ENCODE peak calls at places on chromosomes 13 and 19, in seven cellular contexts. K, U, E, A, R, C and W are unnamed samples.

GRCh38 chr19:57302020-57302465 is 18.2 kb upstream of the ZNF543 start:
- DNase-seq in K (no peak), U (peak), E (no peak), A (peak), R (no peak), C (peak), W (peak)

GRCh38 chr13:113493315-113493951 is 2.9 kb upstream of the DCUN1D2 start:
- DNase-seq in K (no peak), U (no peak), E (no peak), A (peak), R (peak), C (peak), W (peak)

GRCh38 chr13:18978447-18978846 is 203.2 kb downstream of the TUBA3C start:
- DNase-seq in K (no peak), U (no peak), E (no peak), A (no peak), R (no peak), C (no peak), W (no peak)

GRCh38 chr19:2552859-2553258 is 76.9 kb downstream of the GADD45B start:
- DNase-seq in K (no peak), U (no peak), E (peak), A (no peak), R (no peak), C (no peak), W (peak)

GRCh38 chr13:24672141-24673132 is 7.8 kb upstream of the ATP12A start:
- DNase-seq in K (no peak), U (no peak), E (no peak), A (peak), R (no peak), C (no peak), W (no peak)

GRCh38 chr19:47284324-47284899 is 9.7 kb downstream of the INAFM1 start:
- DNase-seq in K (no peak), U (no peak), E (no peak), A (peak), R (no peak), C (peak), W (peak)

GRCh38 chr19:15266683-15267082 is 34.4 kb upstream of the EPHX3 start:
- DNase-seq in K (no peak), U (no peak), E (no peak), A (no peak), R (no peak), C (no peak), W (no peak)

GRCh38 chr19:46841458-46842083 is 9.1 kb downstream of the AP2S1 start:
- DNase-seq in K (peak), U (no peak), E (peak), A (peak), R (no peak), C (peak), W (peak)

GRCh38 chr13:35530147-35530546 is 53.7 kb upstream of the MAB21L1 start:
- DNase-seq in K (no peak), U (no peak), E (peak), A (no peak), R (no peak), C (no peak), W (no peak)

GRCh38 chr19:37699057-37699456 is 20.5 kb downstream of the ZNF607 start:
- DNase-seq in K (no peak), U (no peak), E (no peak), A (no peak), R (no peak), C (peak), W (no peak)

GRCh38 chr19:57888107-57888493 is 737 bp downstream of the ZNF814 start:
- DNase-seq in K (no peak), U (no peak), E (no peak), A (no peak), R (no peak), C (no peak), W (no peak)

GRCh38 chr13:112892759-112893569 is 76.0 kb upstream of the MCF2L start:
- DNase-seq in K (no peak), U (no peak), E (no peak), A (no peak), R (peak), C (no peak), W (no peak)

GRCh38 chr19:756232-756631 is 5.3 kb downstream of the MISP start:
- DNase-seq in K (no peak), U (no peak), E (no peak), A (peak), R (no peak), C (peak), W (peak)

GRCh38 chr19:3521104-3521445 is 15.0 kb downstream of the FZR1 start:
- DNase-seq in K (no peak), U (no peak), E (no peak), A (no peak), R (no peak), C (no peak), W (no peak)

GRCh38 chr13:113083402-113084061 is 22.1 kb upstream of the F7 start:
- DNase-seq in K (no peak), U (peak), E (peak), A (peak), R (no peak), C (peak), W (no peak)

GRCh38 chr19:57825501-57825900 is 4.6 kb upstream of the ZNF587B start:
- DNase-seq in K (no peak), U (no peak), E (no peak), A (no peak), R (no peak), C (no peak), W (peak)

GRCh38 chr19:34145741-34146202 is 26.5 kb upstream of the LSM14A start:
- DNase-seq in K (no peak), U (no peak), E (no peak), A (peak), R (no peak), C (peak), W (peak)

GRCh38 chr13:53781941-53782340 is 753.3 kb downstream of the OLFM4 start:
- DNase-seq in K (no peak), U (no peak), E (no peak), A (no peak), R (no peak), C (no peak), W (no peak)

GRCh38 chr13:32419862-32420261 is 8.1 kb downstream of the N4BP2L1 start:
- DNase-seq in K (no peak), U (no peak), E (no peak), A (no peak), R (no peak), C (no peak), W (no peak)

GRCh38 chr13:84896128-84896527 is 903.1 kb downstream of the SLITRK6 start:
- DNase-seq in K (no peak), U (no peak), E (no peak), A (peak), R (peak), C (peak), W (peak)

GRCh38 chr19:49614096-49614857 is 23.3 kb downstream of the PRR12 start:
- DNase-seq in K (no peak), U (no peak), E (no peak), A (peak), R (peak), C (peak), W (peak)

GRCh38 chr19:13089139-13089856 is 13.4 kb downstream of the LYL1 start:
- DNase-seq in K (no peak), U (no peak), E (no peak), A (no peak), R (no peak), C (no peak), W (no peak)

GRCh38 chr19:18322318-18322758 is 538 bp downstream of the LSM4 start:
- DNase-seq in K (peak), U (no peak), E (peak), A (peak), R (no peak), C (peak), W (peak)

GRCh38 chr19:37718357-37718756 is 1.2 kb downstream of the ZNF607 start:
- DNase-seq in K (no peak), U (no peak), E (no peak), A (no peak), R (no peak), C (no peak), W (peak)

GRCh38 chr13:95677564-95678386 is 836 bp downstream of the DNAJC3 start:
- DNase-seq in K (no peak), U (peak), E (no peak), A (peak), R (no peak), C (peak), W (peak)

GRCh38 chr13:109144693-109145437 is 515.5 kb downstream of the MYO16 start:
- DNase-seq in K (no peak), U (no peak), E (no peak), A (peak), R (no peak), C (no peak), W (no peak)

GRCh38 chr19:2072757-2073551 is 21.9 kb upstream of the MKNK2 start:
- DNase-seq in K (no peak), U (no peak), E (no peak), A (no peak), R (no peak), C (no peak), W (no peak)

GRCh38 chr13:113845055-113845454 is 18.8 kb downstream of the GAS6 start:
- DNase-seq in K (peak), U (no peak), E (peak), A (no peak), R (no peak), C (no peak), W (no peak)

GRCh38 chr19:55080915-55081772 is 5.5 kb downstream of the EPS8L1 start:
- DNase-seq in K (peak), U (peak), E (peak), A (peak), R (no peak), C (peak), W (peak)

GRCh38 chr19:8631425-8631819 is 989 bp downstream of the NFILZ start:
- DNase-seq in K (no peak), U (no peak), E (no peak), A (peak), R (no peak), C (peak), W (peak)

GRCh38 chr19:15038304-15038703 is 11.0 kb upstream of the CASP14 start:
- DNase-seq in K (no peak), U (peak), E (no peak), A (peak), R (no peak), C (no peak), W (peak)

GRCh38 chr13:45121421-45121820 is 1.1 kb downstream of the GTF2F2 start:
- DNase-seq in K (no peak), U (no peak), E (no peak), A (peak), R (no peak), C (peak), W (peak)

GRCh38 chr19:30419581-30420180 is 47.5 kb downstream of the ZNF536 start:
- DNase-seq in K (no peak), U (no peak), E (no peak), A (peak), R (no peak), C (no peak), W (no peak)

GRCh38 chr13:98265669-98266551 is 88.8 kb upstream of the RNF113B start:
- DNase-seq in K (no peak), U (no peak), E (no peak), A (peak), R (peak), C (peak), W (no peak)

GRCh38 chr19:29645911-29646310 is 19.4 kb upstream of the PLEKHF1 start:
- DNase-seq in K (no peak), U (no peak), E (peak), A (peak), R (no peak), C (peak), W (peak)

GRCh38 chr19:3692141-3693029 is 7.9 kb downstream of the PIP5K1C start:
- DNase-seq in K (peak), U (no peak), E (no peak), A (no peak), R (no peak), C (no peak), W (no peak)

GRCh38 chr19:12946092-12946845 is 607 bp downstream of the RAD23A start:
- DNase-seq in K (peak), U (peak), E (peak), A (peak), R (no peak), C (peak), W (peak)

GRCh38 chr19:30227071-30227621 is 145.0 kb upstream of the ZNF536 start:
- DNase-seq in K (no peak), U (no peak), E (no peak), A (no peak), R (no peak), C (no peak), W (no peak)

GRCh38 chr19:47037766-47038165 is 10.7 kb downstream of the TMEM160 start:
- DNase-seq in K (no peak), U (no peak), E (no peak), A (no peak), R (no peak), C (no peak), W (no peak)

GRCh38 chr19:6167115-6167514 is 31.6 kb downstream of the ACSBG2 start:
- DNase-seq in K (no peak), U (no peak), E (no peak), A (no peak), R (no peak), C (no peak), W (no peak)

GRCh38 chr19:6161271-6161850 is 25.9 kb downstream of the ACSBG2 start:
- DNase-seq in K (no peak), U (no peak), E (no peak), A (no peak), R (no peak), C (no peak), W (no peak)

GRCh38 chr19:6164906-6165531 is 29.6 kb downstream of the ACSBG2 start:
- DNase-seq in K (no peak), U (no peak), E (no peak), A (no peak), R (no peak), C (no peak), W (peak)
- TF ChIP-seq CTCF in K (no peak), U (no peak), E (no peak), A (no peak), R (no peak), C (no peak), W (no peak)

DNA sequence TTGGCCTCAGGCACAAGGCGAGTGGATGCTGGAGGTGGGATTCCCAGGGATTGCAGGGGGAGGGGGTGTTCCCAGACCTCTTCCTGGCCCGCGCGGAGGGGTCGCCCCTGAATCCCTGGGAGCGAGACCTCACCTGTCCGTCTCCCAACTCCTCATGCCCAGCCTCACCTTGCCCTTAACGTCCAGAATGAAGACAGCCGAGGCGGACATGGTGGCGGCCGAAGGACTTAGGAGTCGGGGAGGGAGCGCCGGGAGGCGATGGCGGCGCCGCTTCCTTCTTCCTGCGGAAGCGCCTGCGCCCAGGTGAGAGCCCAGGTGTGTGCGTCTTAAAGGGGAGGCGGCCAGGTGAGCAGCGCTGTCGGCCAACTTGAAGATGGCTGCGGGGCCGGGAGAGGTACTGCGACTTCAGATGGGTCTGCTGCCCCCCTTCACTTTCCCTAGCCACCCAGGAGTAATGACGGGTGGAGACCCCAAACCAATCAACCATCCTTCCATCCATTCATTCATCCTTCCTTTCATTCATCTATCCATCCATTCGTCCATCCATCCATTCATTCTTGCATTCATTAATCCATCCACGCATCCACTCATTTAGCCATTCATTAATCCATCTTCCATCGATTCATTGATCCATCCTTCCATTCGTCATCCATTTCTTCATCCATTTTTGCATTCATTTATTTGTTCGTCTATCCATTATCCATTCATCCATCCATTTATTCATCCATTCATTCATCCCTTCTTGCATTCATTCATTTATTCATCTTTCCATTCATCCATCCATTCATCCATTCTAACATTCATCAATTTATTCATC is at the start of gene AP1M2:
- DNase-seq in K (peak), U (no peak), E (no peak), A (no peak), R (no peak), C (no peak), W (no peak)
- H3K4me3 ChIP-seq in K (no peak), U (no peak), E (no peak), A (no peak), R (peak), C (no peak), W (no peak)

GRCh38 chr13:79662882-79663281 is 181.9 kb downstream of the NDFIP2 start:
- DNase-seq in K (no peak), U (no peak), E (peak), A (no peak), R (no peak), C (no peak), W (peak)
- TF ChIP-seq CTCF in K (no peak), U (no peak), E (no peak), A (no peak), R (no peak), C (no peak), W (no peak)

GRCh38 chr19:45558399-45558878 is 26.2 kb downstream of the OPA3 start:
- DNase-seq in K (peak), U (no peak), E (no peak), A (no peak), R (no peak), C (peak), W (peak)

GRCh38 chr19:45564131-45564780 is 20.3 kb downstream of the OPA3 start:
- DNase-seq in K (no peak), U (no peak), E (no peak), A (no peak), R (no peak), C (no peak), W (no peak)

GRCh38 chr19:45556835-45557234 is 27.8 kb downstream of the OPA3 start:
- DNase-seq in K (no peak), U (no peak), E (no peak), A (no peak), R (no peak), C (no peak), W (no peak)

GRCh38 chr19:45560038-45560437 is 24.6 kb downstream of the OPA3 start:
- DNase-seq in K (no peak), U (no peak), E (no peak), A (no peak), R (no peak), C (no peak), W (no peak)

DNA sequence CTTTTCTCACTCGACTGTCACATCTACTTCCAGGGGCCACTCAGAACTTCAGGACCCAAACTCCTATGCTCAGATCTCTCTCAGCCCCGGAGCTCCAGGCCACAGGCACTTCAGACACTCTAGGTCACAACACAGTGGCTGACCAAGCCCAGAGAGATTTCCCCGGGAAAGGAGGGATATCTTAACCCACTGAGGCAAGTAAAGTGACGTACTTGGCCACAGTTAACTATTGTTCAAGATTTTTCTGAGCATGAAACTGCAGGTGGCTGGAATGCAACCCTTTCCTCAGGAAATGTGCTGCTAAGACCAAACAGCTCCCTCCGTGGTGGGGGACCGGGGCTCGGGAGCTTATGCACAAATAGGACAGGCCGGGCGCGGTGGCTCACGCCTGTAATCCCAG is 23.9 kb downstream of the OPA3 start:
- DNase-seq in K (no peak), U (no peak), E (no peak), A (no peak), R (no peak), C (no peak), W (no peak)
- H3K4me3 ChIP-seq in K (no peak), U (no peak), E (no peak), A (no peak), R (no peak), C (no peak), W (no peak)

GRCh38 chr13:21676611-21677021 is 5.7 kb downstream of the FGF9 start:
- DNase-seq in K (peak), U (no peak), E (no peak), A (no peak), R (no peak), C (no peak), W (no peak)

GRCh38 chr13:21677075-21677628 is 6.3 kb downstream of the FGF9 start:
- DNase-seq in K (no peak), U (no peak), E (no peak), A (no peak), R (no peak), C (no peak), W (no peak)

GRCh38 chr13:21674271-21675009 is 3.6 kb downstream of the FGF9 start:
- DNase-seq in K (peak), U (no peak), E (peak), A (no peak), R (no peak), C (no peak), W (no peak)

GRCh38 chr13:21673592-21674270 is 2.9 kb downstream of the FGF9 start:
- DNase-seq in K (peak), U (no peak), E (peak), A (no peak), R (no peak), C (peak), W (peak)

GRCh38 chr13:21675095-21676007 is 4.5 kb downstream of the FGF9 start:
- DNase-seq in K (peak), U (no peak), E (peak), A (no peak), R (no peak), C (no peak), W (no peak)
- TF ChIP-seq CTCF in K (no peak), U (no peak), E (no peak), A (no peak), R (no peak), C (no peak), W (no peak)